ENCODE peak calls at places on chromosomes 6 and 20, in ten cellular contexts. One of them, this sample, is unnamed.

GRCh38 chr6:5361371-5361770 is 100.1 kb downstream of the FARS2 start:
- DNase-seq in heart right ventricle: no peak
- DNase-seq in breast epithelium: no peak
- DNase-seq in endothelial cell of umbilical vein: peak
- DNase-seq in heart left ventricle: no peak
- DNase-seq in psoas muscle: no peak
- DNase-seq in Peyer's patch: no peak
- DNase-seq in epithelial cell of esophagus: peak
- DNase-seq in A549: no peak
- DNase-seq in spleen: no peak
- DNase-seq in this sample: no peak

GRCh38 chr6:127391019-127391974 is 47.9 kb upstream of the ECHDC1 start:
- DNase-seq in A549: no peak
- DNase-seq in heart left ventricle: no peak
- DNase-seq in endothelial cell of umbilical vein: no peak
- DNase-seq in heart right ventricle: no peak
- DNase-seq in psoas muscle: no peak
- DNase-seq in epithelial cell of esophagus: peak
- DNase-seq in breast epithelium: no peak
- DNase-seq in Peyer's patch: no peak
- DNase-seq in spleen: no peak
- DNase-seq in this sample: no peak

GRCh38 chr6:75103411-75103810 is 102.4 kb downstream of the COL12A1 start:
- DNase-seq in spleen: no peak
- DNase-seq in endothelial cell of umbilical vein: no peak
- DNase-seq in heart right ventricle: no peak
- DNase-seq in breast epithelium: no peak
- DNase-seq in psoas muscle: no peak
- DNase-seq in A549: no peak
- DNase-seq in Peyer's patch: no peak
- DNase-seq in epithelial cell of esophagus: no peak
- DNase-seq in heart left ventricle: no peak
- DNase-seq in this sample: no peak

GRCh38 chr6:166861961-166862286 is 94.4 kb downstream of the RNASET2 start:
- DNase-seq in heart right ventricle: no peak
- DNase-seq in endothelial cell of umbilical vein: no peak
- DNase-seq in spleen: no peak
- DNase-seq in A549: no peak
- DNase-seq in Peyer's patch: no peak
- DNase-seq in psoas muscle: no peak
- DNase-seq in breast epithelium: no peak
- DNase-seq in heart left ventricle: no peak
- DNase-seq in epithelial cell of esophagus: no peak
- DNase-seq in this sample: no peak

GRCh38 chr6:6351626-6352025 is 31.2 kb upstream of the F13A1 start:
- DNase-seq in Peyer's patch: no peak
- DNase-seq in epithelial cell of esophagus: peak
- DNase-seq in heart right ventricle: no peak
- DNase-seq in endothelial cell of umbilical vein: no peak
- DNase-seq in heart left ventricle: no peak
- DNase-seq in spleen: no peak
- DNase-seq in psoas muscle: no peak
- DNase-seq in breast epithelium: no peak
- DNase-seq in A549: no peak
- DNase-seq in this sample: no peak

GRCh38 chr20:910840-911770 is 5.0 kb downstream of the ANGPT4 start:
- DNase-seq in A549: no peak
- DNase-seq in psoas muscle: peak
- DNase-seq in endothelial cell of umbilical vein: no peak
- DNase-seq in Peyer's patch: no peak
- DNase-seq in breast epithelium: no peak
- DNase-seq in spleen: peak
- DNase-seq in epithelial cell of esophagus: no peak
- DNase-seq in heart right ventricle: no peak
- DNase-seq in heart left ventricle: no peak
- DNase-seq in this sample: peak

GRCh38 chr6:107591346-107591745 is 101.4 kb downstream of the SOBP start:
- DNase-seq in heart right ventricle: no peak
- DNase-seq in endothelial cell of umbilical vein: no peak
- DNase-seq in A549: no peak
- DNase-seq in Peyer's patch: no peak
- DNase-seq in spleen: no peak
- DNase-seq in breast epithelium: no peak
- DNase-seq in heart left ventricle: no peak
- DNase-seq in epithelial cell of esophagus: no peak
- DNase-seq in psoas muscle: no peak
- DNase-seq in this sample: no peak

GRCh38 chr6:47571488-47571887 is 93.9 kb downstream of the CD2AP start:
- DNase-seq in epithelial cell of esophagus: no peak
- DNase-seq in breast epithelium: no peak
- DNase-seq in Peyer's patch: no peak
- DNase-seq in endothelial cell of umbilical vein: no peak
- DNase-seq in spleen: no peak
- DNase-seq in A549: no peak
- DNase-seq in heart left ventricle: no peak
- DNase-seq in heart right ventricle: no peak
- DNase-seq in psoas muscle: no peak
- DNase-seq in this sample: peak

GRCh38 chr20:39607124-39607523 is 645.0 kb downstream of the DHX35 start:
- DNase-seq in epithelial cell of esophagus: no peak
- DNase-seq in A549: no peak
- DNase-seq in endothelial cell of umbilical vein: no peak
- DNase-seq in heart left ventricle: no peak
- DNase-seq in psoas muscle: no peak
- DNase-seq in spleen: no peak
- DNase-seq in breast epithelium: no peak
- DNase-seq in heart right ventricle: no peak
- DNase-seq in Peyer's patch: no peak
- DNase-seq in this sample: no peak

GRCh38 chr6:140857734-140858380 is 1274.9 kb upstream of the GJE1 start:
- DNase-seq in breast epithelium: no peak
- DNase-seq in Peyer's patch: no peak
- DNase-seq in epithelial cell of esophagus: peak
- DNase-seq in endothelial cell of umbilical vein: peak
- DNase-seq in A549: peak
- DNase-seq in heart right ventricle: no peak
- DNase-seq in heart left ventricle: no peak
- DNase-seq in spleen: no peak
- DNase-seq in psoas muscle: no peak
- DNase-seq in this sample: peak

GRCh38 chr6:72651191-72651590 is 29.3 kb downstream of the KCNQ5 start:
- DNase-seq in epithelial cell of esophagus: no peak
- DNase-seq in breast epithelium: no peak
- DNase-seq in heart left ventricle: no peak
- DNase-seq in heart right ventricle: no peak
- DNase-seq in spleen: no peak
- DNase-seq in endothelial cell of umbilical vein: no peak
- DNase-seq in Peyer's patch: no peak
- DNase-seq in A549: no peak
- DNase-seq in psoas muscle: no peak
- DNase-seq in this sample: no peak

GRCh38 chr6:75602164-75602896 is 650 bp downstream of the SENP6 start:
- DNase-seq in A549: peak
- DNase-seq in heart left ventricle: peak
- DNase-seq in Peyer's patch: peak
- DNase-seq in endothelial cell of umbilical vein: peak
- DNase-seq in breast epithelium: peak
- DNase-seq in spleen: peak
- DNase-seq in psoas muscle: peak
- DNase-seq in epithelial cell of esophagus: peak
- DNase-seq in heart right ventricle: peak
- DNase-seq in this sample: no peak

GRCh38 chr6:111381126-111381525 is 101.9 kb downstream of the REV3L start:
- DNase-seq in epithelial cell of esophagus: no peak
- DNase-seq in heart left ventricle: no peak
- DNase-seq in psoas muscle: no peak
- DNase-seq in A549: no peak
- DNase-seq in endothelial cell of umbilical vein: peak
- DNase-seq in heart right ventricle: no peak
- DNase-seq in Peyer's patch: no peak
- DNase-seq in breast epithelium: no peak
- DNase-seq in spleen: no peak
- DNase-seq in this sample: no peak

GRCh38 chr6:123007885-123008284 is 11.8 kb downstream of the CLVS2 start:
- DNase-seq in epithelial cell of esophagus: no peak
- DNase-seq in spleen: no peak
- DNase-seq in breast epithelium: no peak
- DNase-seq in psoas muscle: no peak
- DNase-seq in endothelial cell of umbilical vein: no peak
- DNase-seq in heart right ventricle: no peak
- DNase-seq in Peyer's patch: no peak
- DNase-seq in heart left ventricle: no peak
- DNase-seq in A549: no peak
- DNase-seq in this sample: no peak

GRCh38 chr20:35297153-35297552 is 4.9 kb upstream of the FAM83C start:
- DNase-seq in breast epithelium: no peak
- DNase-seq in spleen: peak
- DNase-seq in epithelial cell of esophagus: no peak
- DNase-seq in heart left ventricle: no peak
- DNase-seq in psoas muscle: no peak
- DNase-seq in Peyer's patch: no peak
- DNase-seq in A549: peak
- DNase-seq in heart right ventricle: no peak
- DNase-seq in endothelial cell of umbilical vein: no peak
- DNase-seq in this sample: no peak

GRCh38 chr20:478949-479429 is 16.7 kb upstream of the TBC1D20 start:
- DNase-seq in endothelial cell of umbilical vein: peak
- DNase-seq in epithelial cell of esophagus: peak
- DNase-seq in A549: peak
- DNase-seq in psoas muscle: no peak
- DNase-seq in spleen: no peak
- DNase-seq in breast epithelium: no peak
- DNase-seq in heart left ventricle: no peak
- DNase-seq in heart right ventricle: no peak
- DNase-seq in Peyer's patch: no peak
- DNase-seq in this sample: no peak

DNA sequence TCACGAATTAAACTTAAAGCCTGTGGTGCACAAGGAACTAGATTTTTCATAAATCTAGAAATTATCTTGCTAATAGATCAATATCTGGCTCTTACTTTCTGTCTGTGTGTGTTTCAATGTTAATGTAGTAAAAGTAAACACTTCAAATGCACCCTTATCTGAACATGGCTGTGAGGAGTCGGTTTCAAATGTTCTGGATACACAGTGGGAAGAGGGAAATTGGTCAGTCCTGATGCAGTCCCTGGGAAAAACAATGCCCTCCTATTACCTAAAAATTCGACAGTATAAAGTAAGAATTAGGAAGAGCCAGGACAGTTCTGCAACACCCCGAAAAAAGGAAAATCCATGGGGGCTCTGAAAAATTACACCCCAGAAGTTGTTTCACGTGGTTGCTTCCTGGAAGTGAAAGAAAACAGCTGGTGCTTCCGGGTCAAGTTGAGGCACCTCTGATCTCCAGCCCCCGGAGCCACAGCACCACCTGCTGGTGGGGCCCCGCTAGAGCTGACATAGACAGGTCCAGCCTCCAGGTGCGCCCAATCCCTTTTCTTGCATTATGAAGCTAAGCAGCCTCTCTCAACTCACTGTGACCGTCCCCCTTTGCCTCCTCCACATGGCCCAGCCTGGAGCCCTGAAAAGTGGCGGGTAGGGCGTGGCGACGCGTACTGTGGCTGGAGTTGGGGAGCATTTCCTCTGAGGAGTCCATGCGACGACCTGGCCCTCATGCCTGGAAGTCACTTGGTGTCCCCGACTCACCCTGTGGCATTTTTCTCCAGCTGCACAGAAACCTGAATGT is 8.3 kb downstream of the SEMG2 start:
- DNase-seq in spleen: peak
- DNase-seq in heart right ventricle: peak
- DNase-seq in A549: peak
- DNase-seq in heart left ventricle: no peak
- DNase-seq in psoas muscle: no peak
- DNase-seq in epithelial cell of esophagus: peak
- DNase-seq in breast epithelium: no peak
- DNase-seq in endothelial cell of umbilical vein: no peak
- DNase-seq in Peyer's patch: no peak
- DNase-seq in this sample: no peak
- TF ChIP-seq CTCF in spleen: peak
- TF ChIP-seq CTCF in heart right ventricle: peak
- TF ChIP-seq CTCF in A549: peak
- TF ChIP-seq CTCF in heart left ventricle: no peak
- TF ChIP-seq CTCF in psoas muscle: no peak
- TF ChIP-seq CTCF in epithelial cell of esophagus: peak
- TF ChIP-seq CTCF in breast epithelium: no peak
- TF ChIP-seq CTCF in endothelial cell of umbilical vein: peak
- TF ChIP-seq CTCF in Peyer's patch: no peak
- TF ChIP-seq CTCF in this sample: peak

GRCh38 chr6:33746036-33746600 is 587 bp downstream of the IP6K3 start:
- DNase-seq in heart right ventricle: peak
- DNase-seq in heart left ventricle: peak
- DNase-seq in psoas muscle: peak
- DNase-seq in Peyer's patch: no peak
- DNase-seq in spleen: no peak
- DNase-seq in endothelial cell of umbilical vein: no peak
- DNase-seq in breast epithelium: no peak
- DNase-seq in epithelial cell of esophagus: peak
- DNase-seq in A549: no peak
- DNase-seq in this sample: no peak
- H3K4me3 ChIP-seq in heart right ventricle: peak
- H3K4me3 ChIP-seq in heart left ventricle: peak
- H3K4me3 ChIP-seq in psoas muscle: peak
- H3K4me3 ChIP-seq in Peyer's patch: peak
- H3K4me3 ChIP-seq in spleen: no peak
- H3K4me3 ChIP-seq in endothelial cell of umbilical vein: no peak
- H3K4me3 ChIP-seq in breast epithelium: no peak
- H3K4me3 ChIP-seq in epithelial cell of esophagus: no peak
- H3K4me3 ChIP-seq in A549: no peak
- H3K4me3 ChIP-seq in this sample: no peak

DNA sequence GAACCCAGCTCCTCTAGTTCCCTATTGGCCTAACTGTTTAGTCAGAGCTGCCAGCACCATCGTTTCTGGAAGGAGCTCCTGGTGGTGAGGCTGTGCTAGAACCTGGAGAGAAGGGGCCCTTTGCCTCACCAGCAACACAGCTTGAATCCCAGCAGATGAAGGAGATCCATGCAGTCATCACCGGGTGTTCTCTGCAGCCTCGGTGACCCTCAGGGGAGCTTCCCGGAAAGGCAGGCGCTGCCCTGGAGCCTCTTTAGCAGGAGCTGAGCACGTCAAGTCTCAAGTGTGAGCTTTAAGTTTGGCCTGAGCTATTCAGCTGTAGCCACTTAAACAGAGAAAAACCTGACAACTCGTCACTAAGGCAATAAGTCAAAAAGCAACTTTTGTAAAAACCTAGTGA is 181.2 kb upstream of the FOXQ1 start:
- DNase-seq in heart right ventricle: peak
- DNase-seq in breast epithelium: no peak
- DNase-seq in spleen: no peak
- DNase-seq in psoas muscle: peak
- DNase-seq in endothelial cell of umbilical vein: no peak
- DNase-seq in heart left ventricle: peak
- DNase-seq in Peyer's patch: no peak
- DNase-seq in epithelial cell of esophagus: no peak
- DNase-seq in A549: no peak
- DNase-seq in this sample: no peak
- TF ChIP-seq CTCF in heart right ventricle: no peak
- TF ChIP-seq CTCF in breast epithelium: no peak
- TF ChIP-seq CTCF in spleen: no peak
- TF ChIP-seq CTCF in psoas muscle: no peak
- TF ChIP-seq CTCF in endothelial cell of umbilical vein: no peak
- TF ChIP-seq CTCF in heart left ventricle: no peak
- TF ChIP-seq CTCF in Peyer's patch: no peak
- TF ChIP-seq CTCF in epithelial cell of esophagus: no peak
- TF ChIP-seq CTCF in A549: no peak
- TF ChIP-seq CTCF in this sample: no peak

GRCh38 chr20:49377326-49377725 is 99.5 kb upstream of the ZNFX1 start:
- DNase-seq in epithelial cell of esophagus: no peak
- DNase-seq in Peyer's patch: no peak
- DNase-seq in heart left ventricle: no peak
- DNase-seq in A549: no peak
- DNase-seq in endothelial cell of umbilical vein: no peak
- DNase-seq in breast epithelium: no peak
- DNase-seq in psoas muscle: no peak
- DNase-seq in spleen: no peak
- DNase-seq in heart right ventricle: no peak
- DNase-seq in this sample: no peak
- H3K4me3 ChIP-seq in epithelial cell of esophagus: no peak
- H3K4me3 ChIP-seq in Peyer's patch: no peak
- H3K4me3 ChIP-seq in heart left ventricle: no peak
- H3K4me3 ChIP-seq in A549: no peak
- H3K4me3 ChIP-seq in endothelial cell of umbilical vein: no peak
- H3K4me3 ChIP-seq in breast epithelium: no peak
- H3K4me3 ChIP-seq in psoas muscle: no peak
- H3K4me3 ChIP-seq in spleen: no peak
- H3K4me3 ChIP-seq in heart right ventricle: no peak
- H3K4me3 ChIP-seq in this sample: no peak